ENCODE peak calls at places on chromosome 12, in seven cellular contexts. A is naive thymus-derived CD4-positive, alpha-beta T cell; E is CD4-positive, CD25-positive, alpha-beta regulatory T cell; G is mucosa of descending colon; S is natural killer cell; H is stimulated activated naive CD8-positive, alpha-beta T cell treated with anti-CD3 and anti-CD28 coated beads, Interleukin-15, Interleukin-2, amounts not matched to agents 100 U/mL and 50 U/mL, for 24 hours; W is effector memory CD8-positive, alpha-beta T cell. R is an unnamed sample.

GRCh38 chr12:6833189-6833890 is 5.1 kb downstream of the P3H3 start:
- ATAC-seq in S (no peak), E (no peak), H (no peak), W (no peak), A (no peak), G (no peak), R (no peak)

GRCh38 chr12:39692258-39692853 is 72.8 kb upstream of the ABCD2 start:
- ATAC-seq in G (no peak), W (peak), S (no peak), E (peak), A (peak), H (no peak), R (no peak)

GRCh38 chr12:108690799-108691153 is 40.5 kb downstream of the CORO1C start:
- ATAC-seq in G (no peak), W (no peak), A (no peak), E (no peak), H (no peak), S (no peak), R (no peak)

GRCh38 chr12:47551426-47551851 is 154.4 kb downstream of the RPAP3 start:
- ATAC-seq in H (no peak), W (no peak), E (no peak), G (peak), S (no peak), A (no peak), R (no peak)

GRCh38 chr12:46577063-46577776 is 204.6 kb upstream of the SLC38A2 start:
- ATAC-seq in H (no peak), G (no peak), A (no peak), S (no peak), E (no peak), W (no peak), R (no peak)

GRCh38 chr12:117526756-117527479 is 165.5 kb upstream of the NOS1 start:
- ATAC-seq in G (no peak), S (no peak), E (no peak), A (no peak), W (no peak), H (no peak), R (no peak)

GRCh38 chr12:32885831-32886230 is 10.7 kb downstream of the PKP2 start:
- ATAC-seq in W (no peak), G (no peak), H (no peak), E (no peak), A (no peak), S (no peak), R (no peak)

GRCh38 chr12:113242560-113242959 is 21.3 kb downstream of the TPCN1 start:
- ATAC-seq in W (no peak), S (no peak), G (no peak), H (no peak), E (no peak), A (no peak), R (no peak)

GRCh38 chr12:79596719-79597350 is 93.9 kb downstream of the PAWR start:
- ATAC-seq in S (no peak), G (no peak), H (no peak), A (no peak), W (no peak), E (no peak), R (no peak)

GRCh38 chr12:128727999-128728398 is 95.8 kb downstream of the SLC15A4 start:
- ATAC-seq in W (no peak), S (peak), A (no peak), E (no peak), G (peak), H (no peak), R (no peak)

GRCh38 chr12:2561367-2561766 is 233.4 kb upstream of the FKBP4 start:
- ATAC-seq in E (no peak), A (no peak), S (no peak), W (no peak), G (no peak), H (no peak), R (no peak)

GRCh38 chr12:7042847-7043246 is 17.7 kb upstream of the C1S start:
- ATAC-seq in A (peak), S (no peak), E (no peak), G (peak), H (no peak), W (no peak), R (peak)

GRCh38 chr12:16220120-16220519 is 57.4 kb downstream of the SLC15A5 start:
- ATAC-seq in W (no peak), A (no peak), G (no peak), E (no peak), S (no peak), H (no peak), R (no peak)

R was measured in activated T-helper 17 cell treated with anti-CD3 and anti-CD28 coated beads, Interleukin-2, amount 50 U/mL, for 72 hours.